ENCODE peak calls at places on chromosomes 3 and 15, in nine cellular contexts. Z, R, V, Q, Y, D, F, B and T are unnamed samples.

GRCh38 chr15:68620721-68621528 is 42.1 kb downstream of the CORO2B start:
- DNase-seq in V (peak), Y (peak), Z (no peak), D (peak), R (no peak), Q (peak), F (no peak), B (no peak), T (no peak)

GRCh38 chr3:40456279-40456939 is 730 bp upstream of the RPL14 start:
- DNase-seq in Y (no peak), V (no peak), D (no peak), Q (no peak), Z (no peak), F (no peak), B (no peak), R (no peak), T (no peak)

GRCh38 chr15:81046290-81046689 is 45.6 kb downstream of the TLNRD1 start:
- DNase-seq in V (no peak), Q (peak), F (no peak), Y (no peak), D (no peak), Z (no peak), B (no peak), R (no peak), T (no peak)

GRCh38 chr15:96338772-96339661 is 8.5 kb downstream of the NR2F2 start:
- DNase-seq in Y (no peak), Z (no peak), D (no peak), F (no peak), V (no peak), R (no peak), B (no peak), Q (no peak), T (no peak)

GRCh38 chr15:43277231-43277823 is 10.6 kb upstream of the TGM5 start:
- DNase-seq in Z (no peak), V (no peak), D (no peak), B (no peak), Y (no peak), Q (peak), F (no peak), R (no peak), T (no peak)

GRCh38 chr15:38707802-38708671 is 143.4 kb upstream of the RASGRP1 start:
- DNase-seq in B (peak), F (no peak), Y (no peak), D (peak), Z (peak), V (peak), R (no peak), Q (no peak), T (no peak)

GRCh38 chr3:44914936-44915335 is 40.5 kb downstream of the TGM4 start:
- DNase-seq in Z (peak), Q (no peak), F (no peak), B (no peak), Y (no peak), D (no peak), V (no peak), R (no peak), T (no peak)

GRCh38 chr15:40906947-40907802 is 12.9 kb downstream of the VPS18 start:
- DNase-seq in Y (no peak), Q (no peak), F (no peak), B (no peak), R (no peak), D (no peak), Z (no peak), V (no peak), T (no peak)

GRCh38 chr3:185126201-185126600 is 26.7 kb downstream of the C3orf70 start:
- DNase-seq in Q (no peak), F (no peak), V (no peak), D (no peak), Y (no peak), R (no peak), Z (no peak), B (no peak), T (no peak)

GRCh38 chr15:43187544-43188155 is 2.4 kb downstream of the CCNDBP1 start:
- DNase-seq in B (peak), Z (no peak), F (no peak), V (peak), R (no peak), Y (no peak), Q (no peak), D (peak), T (no peak)

GRCh38 chr15:25178835-25179672 is 224.3 kb downstream of the SNRPN start:
- DNase-seq in Y (peak), B (no peak), Z (no peak), R (no peak), F (no peak), D (no peak), V (no peak), Q (peak), T (no peak)

GRCh38 chr15:91263632-91264477 is 163.8 kb downstream of the SV2B start:
- DNase-seq in R (no peak), D (no peak), F (no peak), B (no peak), Z (no peak), Y (peak), V (no peak), Q (no peak), T (no peak)

GRCh38 chr15:42716626-42717025 is 20.3 kb downstream of the CDAN1 start:
- DNase-seq in B (no peak), R (no peak), F (no peak), V (no peak), Z (no peak), D (no peak), Y (no peak), Q (peak), T (no peak)

GRCh38 chr15:68315035-68315434 is 37.5 kb downstream of the FEM1B start:
- DNase-seq in V (no peak), F (no peak), Q (no peak), B (no peak), Z (no peak), D (no peak), R (no peak), Y (no peak), T (no peak)

GRCh38 chr3:180571831-180572578 is 30.0 kb upstream of the TTC14 start:
- DNase-seq in Z (no peak), Q (no peak), B (no peak), Y (no peak), F (no peak), V (no peak), D (no peak), R (no peak), T (no peak)

GRCh38 chr3:56467108-56467507 is 1.2 kb downstream of the ERC2 start:
- DNase-seq in V (peak), Q (no peak), B (peak), R (no peak), F (no peak), Y (peak), Z (peak), D (peak), T (no peak)

GRCh38 chr3:54507876-54508460 is 385.6 kb downstream of the CACNA2D3 start:
- DNase-seq in V (no peak), R (no peak), Z (no peak), D (no peak), Q (no peak), Y (no peak), F (no peak), B (no peak), T (no peak)

GRCh38 chr15:27222479-27222878 is 251.5 kb downstream of the GABRG3 start:
- DNase-seq in B (peak), Y (no peak), F (no peak), Z (no peak), R (no peak), D (no peak), Q (no peak), V (peak), T (no peak)

GRCh38 chr3:147554332-147554731 is 145.2 kb downstream of the ZIC1 start:
- DNase-seq in B (no peak), Q (no peak), Y (no peak), Z (no peak), D (no peak), R (no peak), F (no peak), V (no peak), T (no peak)

GRCh38 chr3:52249683-52250082 is 4.1 kb downstream of the PPM1M start:
- DNase-seq in Y (no peak), B (no peak), D (no peak), V (no peak), Z (no peak), Q (no peak), R (no peak), F (no peak), T (no peak)

GRCh38 chr3:169085827-169086226 is 577.7 kb downstream of the MECOM start:
- DNase-seq in Q (no peak), Y (no peak), R (no peak), B (no peak), V (peak), D (no peak), Z (no peak), F (no peak), T (no peak)

GRCh38 chr3:114668099-114668498 is 374.3 kb downstream of the TIGIT start:
- DNase-seq in Y (no peak), Z (no peak), D (no peak), B (no peak), V (no peak), Q (no peak), F (no peak), R (no peak), T (no peak)

GRCh38 chr3:113717818-113718217 is 21.4 kb upstream of the USF3 start:
- DNase-seq in F (no peak), Y (no peak), Z (no peak), R (no peak), V (no peak), D (no peak), Q (no peak), B (no peak), T (no peak)

GRCh38 chr3:81080608-81081007 is 680.8 kb downstream of the GBE1 start:
- DNase-seq in D (no peak), R (no peak), Q (no peak), Y (no peak), F (no peak), Z (no peak), B (no peak), V (no peak), T (no peak)

GRCh38 chr3:119644481-119644880 is 15.9 kb downstream of the POPDC2 start:
- DNase-seq in D (no peak), B (no peak), Y (no peak), F (no peak), Z (no peak), Q (no peak), V (no peak), R (no peak), T (no peak)

GRCh38 chr15:49282366-49282765 is 112.3 kb downstream of the GALK2 start:
- DNase-seq in R (no peak), V (peak), D (no peak), Y (no peak), Q (no peak), F (no peak), Z (no peak), B (no peak), T (no peak)

GRCh38 chr3:98553751-98554150 is 22.0 kb downstream of the GPR15 start:
- DNase-seq in F (no peak), Q (no peak), V (no peak), Y (no peak), B (no peak), Z (no peak), D (no peak), R (no peak), T (no peak)

GRCh38 chr15:69127226-69127625 is 33.2 kb upstream of the GLCE start:
- DNase-seq in Q (no peak), B (no peak), Y (no peak), V (no peak), D (no peak), R (no peak), Z (no peak), F (no peak), T (no peak)

GRCh38 chr3:181896605-181897004 is 184.9 kb downstream of the SOX2 start:
- DNase-seq in R (no peak), B (no peak), F (no peak), D (no peak), Q (no peak), Y (no peak), Z (no peak), V (no peak), T (no peak)

GRCh38 chr3:42256135-42256819 is 9.7 kb downstream of the CCK start:
- DNase-seq in V (no peak), B (peak), D (no peak), F (no peak), Z (peak), Q (no peak), Y (no peak), R (no peak), T (no peak)

GRCh38 chr15:75195122-75195765 is 6.4 kb upstream of the C15orf39 start:
- DNase-seq in B (no peak), F (no peak), Y (no peak), D (peak), V (no peak), R (no peak), Z (no peak), Q (no peak), T (no peak)

GRCh38 chr3:73796382-73796781 is 171.6 kb upstream of the PDZRN3 start:
- DNase-seq in D (no peak), V (no peak), Y (no peak), R (no peak), Q (no peak), Z (no peak), B (no peak), F (no peak), T (no peak)

GRCh38 chr3:179715582-179715981 is 62.7 kb downstream of the USP13 start:
- DNase-seq in V (no peak), F (no peak), Z (no peak), B (no peak), D (no peak), Y (no peak), Q (no peak), R (no peak), T (no peak)

GRCh38 chr3:177906573-177907229 is 629.5 kb upstream of the KCNMB2 start:
- DNase-seq in D (no peak), Z (no peak), B (no peak), V (no peak), F (no peak), Q (no peak), Y (no peak), R (no peak), T (no peak)

GRCh38 chr3:150911780-150912179 is 6.5 kb upstream of the MINDY4B start:
- DNase-seq in Z (no peak), V (no peak), Q (no peak), F (no peak), R (no peak), Y (no peak), B (no peak), D (no peak), T (no peak)